ENCODE peak calls at places on chromosomes 2 and 18, in nine cellular contexts. O is fibroblast of pulmonary artery, N is cardiac fibroblast, P is neuronal stem cell, B is NCI-H460, I is colonic mucosa, Y is kidney tubule cell, F is T-helper 2 cell, A is SW 1271. Q is an unnamed sample.
A peak's percentile ranks its signal among the peaks of the same experiment; 100 is the strongest.

GRCh38 chr18:44601447-44601846 is 79.2 kb upstream of the SETBP1 start:
- DNase-seq in O (peak; percentile 55), N (peak; percentile 60), P (no peak), B (no peak), I (no peak), Y (peak; percentile 81), F (no peak), A (no peak), Q (no peak)

GRCh38 chr2:109560265-109560664 is 53.5 kb downstream of the SEPTIN10 start:
- DNase-seq in O (peak; percentile 45), N (peak; percentile 69), P (no peak), B (no peak), I (no peak), Y (peak; percentile 81), F (no peak), A (peak; percentile 12), Q (no peak)

GRCh38 chr18:55918449-55918848 is 330.5 kb upstream of the TCF4 start:
- DNase-seq in O (no peak), N (no peak), P (no peak), B (no peak), I (no peak), Y (no peak), F (no peak), A (no peak), Q (no peak)

GRCh38 chr2:165793779-165794519 is at the start of gene GALNT3:
- DNase-seq in O (no peak), N (no peak), P (peak; percentile 36), B (no peak), I (peak; percentile 95), Y (peak; percentile 86), F (no peak), A (no peak), Q (peak; percentile 72)

GRCh38 chr2:168912466-168913170 is 11.5 kb downstream of the G6PC2 start:
- DNase-seq in O (peak; percentile 31), N (peak; percentile 8), P (no peak), B (no peak), I (no peak), Y (peak; percentile 9), F (no peak), A (no peak), Q (no peak)

GRCh38 chr2:211408485-211408884 is 852.1 kb downstream of the CPS1 start:
- DNase-seq in O (peak; percentile 90), N (peak; percentile 90), P (peak; percentile 14), B (peak; percentile 37), I (no peak), Y (peak; percentile 87), F (no peak), A (no peak), Q (no peak)

GRCh38 chr18:11849845-11850747 is 1.1 kb upstream of the CHMP1B start:
- DNase-seq in O (peak; percentile 95), N (peak; percentile 94), P (no peak), B (peak; percentile 96), I (peak; percentile 58), Y (peak; percentile 87), F (peak; percentile 77), A (peak; percentile 44), Q (peak; percentile 34)

GRCh38 chr2:75210409-75210808 is 11.1 kb upstream of the TACR1 start:
- DNase-seq in O (no peak), N (no peak), P (no peak), B (no peak), I (no peak), Y (no peak), F (no peak), A (no peak), Q (no peak)

GRCh38 chr18:11994708-11995444 is 13.6 kb downstream of the IMPA2 start:
- DNase-seq in O (no peak), N (peak; percentile 54), P (no peak), B (no peak), I (peak; percentile 57), Y (peak; percentile 97), F (no peak), A (no peak), Q (no peak)

GRCh38 chr2:43090317-43090716 is 136.1 kb downstream of the ZFP36L2 start:
- DNase-seq in O (no peak), N (no peak), P (no peak), B (no peak), I (no peak), Y (no peak), F (no peak), A (no peak), Q (no peak)

GRCh38 chr2:37189452-37190153 is 1.1 kb upstream of the SULT6B1 start:
- DNase-seq in O (peak; percentile 83), N (peak; percentile 89), P (no peak), B (peak; percentile 88), I (no peak), Y (peak; percentile 87), F (no peak), A (peak; percentile 58), Q (no peak)

GRCh38 chr2:108316194-108316880 is 27.6 kb downstream of the SULT1C2 start:
- DNase-seq in O (no peak), N (no peak), P (no peak), B (no peak), I (peak; percentile 53), Y (peak; percentile 27), F (no peak), A (no peak), Q (no peak)

GRCh38 chr2:99698896-99699295 is 209.1 kb upstream of the REV1 start:
- DNase-seq in O (no peak), N (no peak), P (no peak), B (no peak), I (no peak), Y (peak; percentile 61), F (no peak), A (no peak), Q (no peak)

GRCh38 chr2:220434365-220434764 is 806.9 kb downstream of the SLC4A3 start:
- DNase-seq in O (peak; percentile 39), N (peak; percentile 40), P (no peak), B (peak; percentile 6), I (no peak), Y (peak; percentile 2), F (no peak), A (no peak), Q (no peak)

GRCh38 chr2:212619954-212620353 is 81.4 kb upstream of the ERBB4 start:
- DNase-seq in O (peak; percentile 4), N (peak; percentile 67), P (no peak), B (no peak), I (no peak), Y (peak; percentile 35), F (no peak), A (no peak), Q (no peak)

GRCh38 chr2:207502799-207503198 is 27.0 kb upstream of the CREB1 start:
- DNase-seq in O (no peak), N (no peak), P (no peak), B (no peak), I (no peak), Y (no peak), F (no peak), A (no peak), Q (no peak)

GRCh38 chr18:70663141-70663540 is 374.3 kb downstream of the SOCS6 start:
- DNase-seq in O (peak; percentile 42), N (no peak), P (no peak), B (no peak), I (no peak), Y (no peak), F (no peak), A (no peak), Q (no peak)

GRCh38 chr2:65479528-65479927 is 47.1 kb upstream of the SPRED2 start:
- DNase-seq in O (no peak), N (no peak), P (no peak), B (no peak), I (no peak), Y (no peak), F (no peak), A (no peak), Q (no peak)

GRCh38 chr18:76528477-76529432 is 33.7 kb upstream of the ZNF516 start:
- DNase-seq in O (peak; percentile 74), N (peak; percentile 50), P (no peak), B (no peak), I (peak; percentile 25), Y (peak; percentile 45), F (no peak), A (no peak), Q (no peak)

GRCh38 chr2:167715932-167716331 is 531.5 kb downstream of the STK39 start:
- DNase-seq in O (no peak), N (no peak), P (no peak), B (no peak), I (no peak), Y (no peak), F (no peak), A (no peak), Q (no peak)

GRCh38 chr18:3455938-3456685 is 6.1 kb downstream of the TGIF1 start:
- DNase-seq in O (peak; percentile 55), N (peak; percentile 50), P (no peak), B (no peak), I (peak; percentile 57), Y (peak; percentile 94), F (no peak), A (no peak), Q (no peak)

GRCh38 chr2:230866704-230867561 is 2.2 kb downstream of the ITM2C start:
- DNase-seq in O (peak; percentile 42), N (peak; percentile 19), P (no peak), B (peak; percentile 8), I (peak; percentile 85), Y (peak; percentile 73), F (peak; percentile 79), A (no peak), Q (peak; percentile 92)

Q was measured in MM.1S.